ENCODE peak calls at places on chromosomes 5 and 9, in five cellular contexts. One of them, this sample, is unnamed.

GRCh38 chr9:119368179-119368578 is 1.1 kb downstream of the BRINP1 start:
- DNase-seq in EH: no peak
- DNase-seq in astrocyte of the hippocampus: no peak
- DNase-seq in COLO829: no peak
- DNase-seq in stimulated activated CD8-positive, alpha-beta memory T cell treated with anti-CD3 and anti-CD28 coated beads, Interleukin-12 subunit alpha, Interleukin-12 subunit beta, amount 100 ng/mL, for 4 hours: no peak
- DNase-seq in this sample: no peak

GRCh38 chr9:92094655-92095054 is 20.6 kb downstream of the SPTLC1 start:
- DNase-seq in astrocyte of the hippocampus: peak
- DNase-seq in stimulated activated CD8-positive, alpha-beta memory T cell treated with anti-CD3 and anti-CD28 coated beads, Interleukin-12 subunit alpha, Interleukin-12 subunit beta, amount 100 ng/mL, for 4 hours: no peak
- DNase-seq in EH: peak
- DNase-seq in COLO829: no peak
- DNase-seq in this sample: peak

GRCh38 chr9:2271426-2271825 is 256.3 kb downstream of the SMARCA2 start:
- DNase-seq in EH: peak
- DNase-seq in astrocyte of the hippocampus: peak
- DNase-seq in COLO829: no peak
- DNase-seq in stimulated activated CD8-positive, alpha-beta memory T cell treated with anti-CD3 and anti-CD28 coated beads, Interleukin-12 subunit alpha, Interleukin-12 subunit beta, amount 100 ng/mL, for 4 hours: no peak
- DNase-seq in this sample: peak

GRCh38 chr9:105205787-105206511 is 38.5 kb upstream of the SLC44A1 start:
- DNase-seq in EH: peak
- DNase-seq in stimulated activated CD8-positive, alpha-beta memory T cell treated with anti-CD3 and anti-CD28 coated beads, Interleukin-12 subunit alpha, Interleukin-12 subunit beta, amount 100 ng/mL, for 4 hours: no peak
- DNase-seq in COLO829: no peak
- DNase-seq in astrocyte of the hippocampus: peak
- DNase-seq in this sample: peak

GRCh38 chr5:57066921-57067914 is 106.6 kb upstream of the GPBP1 start:
- DNase-seq in stimulated activated CD8-positive, alpha-beta memory T cell treated with anti-CD3 and anti-CD28 coated beads, Interleukin-12 subunit alpha, Interleukin-12 subunit beta, amount 100 ng/mL, for 4 hours: no peak
- DNase-seq in astrocyte of the hippocampus: peak
- DNase-seq in EH: peak
- DNase-seq in COLO829: no peak
- DNase-seq in this sample: no peak

GRCh38 chr5:134524219-134524825 is 1.1 kb upstream of the JADE2 start:
- DNase-seq in EH: peak
- DNase-seq in astrocyte of the hippocampus: peak
- DNase-seq in COLO829: no peak
- DNase-seq in stimulated activated CD8-positive, alpha-beta memory T cell treated with anti-CD3 and anti-CD28 coated beads, Interleukin-12 subunit alpha, Interleukin-12 subunit beta, amount 100 ng/mL, for 4 hours: peak
- DNase-seq in this sample: peak

GRCh38 chr9:80501635-80502034 is 929.9 kb downstream of the TLE4 start:
- DNase-seq in stimulated activated CD8-positive, alpha-beta memory T cell treated with anti-CD3 and anti-CD28 coated beads, Interleukin-12 subunit alpha, Interleukin-12 subunit beta, amount 100 ng/mL, for 4 hours: no peak
- DNase-seq in COLO829: no peak
- DNase-seq in EH: no peak
- DNase-seq in astrocyte of the hippocampus: peak
- DNase-seq in this sample: peak

GRCh38 chr5:115541586-115541985 is 3.0 kb downstream of the FEM1C start:
- DNase-seq in astrocyte of the hippocampus: no peak
- DNase-seq in stimulated activated CD8-positive, alpha-beta memory T cell treated with anti-CD3 and anti-CD28 coated beads, Interleukin-12 subunit alpha, Interleukin-12 subunit beta, amount 100 ng/mL, for 4 hours: no peak
- DNase-seq in EH: no peak
- DNase-seq in COLO829: no peak
- DNase-seq in this sample: peak

GRCh38 chr9:69519470-69520240 is 152.5 kb downstream of the APBA1 start:
- DNase-seq in astrocyte of the hippocampus: no peak
- DNase-seq in stimulated activated CD8-positive, alpha-beta memory T cell treated with anti-CD3 and anti-CD28 coated beads, Interleukin-12 subunit alpha, Interleukin-12 subunit beta, amount 100 ng/mL, for 4 hours: no peak
- DNase-seq in EH: no peak
- DNase-seq in COLO829: peak
- DNase-seq in this sample: no peak

GRCh38 chr9:93684806-93685553 is 108.6 kb downstream of the PHF2 start:
- DNase-seq in EH: no peak
- DNase-seq in COLO829: no peak
- DNase-seq in stimulated activated CD8-positive, alpha-beta memory T cell treated with anti-CD3 and anti-CD28 coated beads, Interleukin-12 subunit alpha, Interleukin-12 subunit beta, amount 100 ng/mL, for 4 hours: no peak
- DNase-seq in astrocyte of the hippocampus: peak
- DNase-seq in this sample: peak

This sample was measured in cardiac fibroblast.